ENCODE peak calls at places on chromosome 18, in six cellular contexts. P, Y, K, G, O and T are unnamed samples.

GRCh38 chr18:49447810-49448745 is 12.4 kb downstream of the DYM start:
- DNase-seq in P (peak; percentile 84), O (no peak), Y (peak; percentile 32), G (no peak), K (peak; percentile 41), T (no peak)

GRCh38 chr18:1914489-1914888 is 656.8 kb downstream of the METTL4 start:
- DNase-seq in G (no peak), Y (no peak), P (peak; percentile 42), O (no peak), K (peak; percentile 9), T (no peak)

GRCh38 chr18:24860978-24861680 is 400.7 kb downstream of the HRH4 start:
- DNase-seq in Y (no peak), P (no peak), K (no peak), O (no peak), G (no peak), T (no peak)

GRCh38 chr18:79458131-79458838 is 62.6 kb downstream of the NFATC1 start:
- DNase-seq in K (peak; percentile 93), O (peak; percentile 76), Y (peak; percentile 50), P (peak; percentile 93), G (no peak), T (peak; percentile 86)

GRCh38 chr18:59357928-59358327 is 1.1 kb downstream of the LMAN1 start:
- DNase-seq in Y (no peak), K (peak; percentile 92), P (peak; percentile 66), O (no peak), G (no peak), T (peak; percentile 39)

GRCh38 chr18:36947820-36948348 is 119.0 kb downstream of the KIAA1328 start:
- DNase-seq in P (no peak), K (no peak), Y (no peak), G (no peak), O (no peak), T (no peak)

GRCh38 chr18:35713545-35713944 is 132.0 kb downstream of the GALNT1 start:
- DNase-seq in G (no peak), P (peak; percentile 69), O (no peak), Y (peak; percentile 19), K (peak; percentile 79), T (no peak)

GRCh38 chr18:23862071-23862470 is 152.5 kb upstream of the TTC39C start:
- DNase-seq in Y (peak; percentile 77), G (no peak), O (no peak), K (peak; percentile 96), P (peak; percentile 66), T (peak; percentile 92)

GRCh38 chr18:39184176-39184575 is 1618.6 kb upstream of the CELF4 start:
- DNase-seq in G (no peak), K (no peak), P (no peak), Y (no peak), O (no peak), T (no peak)

GRCh38 chr18:24039666-24040065 is 25.1 kb downstream of the TTC39C start:
- DNase-seq in G (no peak), Y (no peak), O (no peak), P (no peak), K (no peak), T (no peak)

GRCh38 chr18:23217781-23218180 is 82.5 kb downstream of the CABLES1 start:
- DNase-seq in O (no peak), P (no peak), G (no peak), Y (no peak), K (no peak), T (no peak)

GRCh38 chr18:13500227-13500865 is 226.0 kb downstream of the FAM210A start:
- DNase-seq in O (peak; percentile 59), G (no peak), Y (peak; percentile 81), K (peak; percentile 93), P (peak; percentile 55), T (peak; percentile 31)

GRCh38 chr18:70296289-70296688 is 7.4 kb downstream of the SOCS6 start:
- DNase-seq in K (peak; percentile 29), G (no peak), O (peak; percentile 41), Y (no peak), P (no peak), T (no peak)

GRCh38 chr18:73150199-73150598 is 282.4 kb upstream of the NETO1 start:
- DNase-seq in Y (no peak), K (no peak), G (no peak), P (no peak), O (no peak), T (no peak)

GRCh38 chr18:711330-711692 is 1.1 kb downstream of the ENOSF1 start:
- DNase-seq in P (no peak), G (no peak), O (no peak), Y (no peak), K (no peak), T (no peak)

GRCh38 chr18:68662779-68663178 is 52.1 kb downstream of the TMX3 start:
- DNase-seq in K (peak; percentile 44), O (no peak), G (no peak), Y (peak; percentile 22), P (peak; percentile 42), T (no peak)

GRCh38 chr18:77737412-77737811 is 487.8 kb downstream of the GALR1 start:
- DNase-seq in G (no peak), K (no peak), Y (no peak), P (no peak), O (no peak), T (no peak)

GRCh38 chr18:9951022-9951859 is 37.4 kb downstream of the VAPA start:
- DNase-seq in P (peak; percentile 81), K (peak; percentile 75), Y (peak; percentile 57), G (no peak), O (no peak), T (peak; percentile 49)

GRCh38 chr18:58119819-58120218 is 75.8 kb downstream of the NEDD4L start:
- DNase-seq in K (no peak), Y (no peak), O (no peak), P (no peak), G (no peak), T (no peak)

GRCh38 chr18:2411381-2411977 is 159.8 kb downstream of the METTL4 start:
- DNase-seq in K (peak; percentile 87), G (no peak), Y (peak; percentile 42), O (no peak), P (peak; percentile 41), T (peak; percentile 33)

GRCh38 chr18:63511285-63511684 is 30.9 kb upstream of the SERPINB12 start:
- DNase-seq in P (peak; percentile 63), Y (peak; percentile 13), G (no peak), O (no peak), K (peak; percentile 34), T (no peak)

GRCh38 chr18:76824136-76824676 is 1.8 kb downstream of the ZNF236 start:
- DNase-seq in P (no peak), G (no peak), Y (no peak), K (peak; percentile 16), O (no peak), T (no peak)

GRCh38 chr18:74795766-74796165 is 198.1 kb downstream of the ZNF407 start:
- DNase-seq in K (no peak), O (no peak), Y (no peak), P (no peak), G (no peak), T (no peak)

GRCh38 chr18:74800098-74800497 is 202.4 kb downstream of the ZNF407 start:
- DNase-seq in O (no peak), Y (no peak), K (no peak), G (no peak), P (no peak), T (no peak)

GRCh38 chr18:74793746-74794145 is 196.1 kb downstream of the ZNF407 start:
- DNase-seq in O (no peak), Y (no peak), K (no peak), P (no peak), G (no peak), T (no peak)

GRCh38 chr18:74796928-74797576 is 199.4 kb downstream of the ZNF407 start:
- DNase-seq in P (peak; percentile 59), G (no peak), Y (no peak), K (peak; percentile 86), O (no peak), T (peak; percentile 22)

DNA sequence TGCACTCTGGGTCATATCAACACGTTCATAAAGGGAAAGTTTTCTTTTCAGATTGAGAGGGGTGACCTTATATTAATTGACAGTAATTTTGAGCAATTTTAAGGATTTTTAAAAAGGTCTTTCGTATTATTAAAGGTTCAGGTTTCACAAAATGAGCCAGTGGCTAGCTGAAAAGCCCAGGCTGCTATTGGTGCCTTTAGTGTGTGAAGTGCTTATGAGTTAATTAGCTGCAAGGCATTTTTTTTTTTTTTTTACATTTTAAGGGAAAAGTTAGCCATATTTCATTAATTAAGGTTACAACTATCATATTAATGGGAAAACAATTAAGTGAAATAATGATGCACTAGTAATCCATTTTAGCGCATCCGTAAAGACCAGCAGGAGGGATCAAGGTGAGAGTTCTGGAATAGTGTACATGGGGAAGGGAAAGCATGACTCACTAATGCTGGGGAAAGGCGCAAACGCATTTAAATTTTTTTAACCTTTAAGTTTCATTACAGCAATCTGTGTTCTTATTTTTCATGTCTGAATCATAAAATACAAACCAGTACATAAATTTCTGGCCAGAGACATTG is 200.0 kb downstream of the ZNF407 start:
- DNase-seq in K (no peak), G (no peak), O (no peak), P (no peak), Y (no peak), T (no peak)
- H3K4me3 ChIP-seq in K (no peak overlapping the region), G (no peak overlapping the region), O (peak overlapping the region; percentile 31), P (no peak overlapping the region), Y (no peak overlapping the region), T (no peak overlapping the region)

GRCh38 chr18:44846450-44846849 is 165.8 kb downstream of the SETBP1 start:
- DNase-seq in O (no peak), Y (no peak), K (no peak), P (no peak), G (no peak), T (no peak)
- TF ChIP-seq CTCF in O (no peak), Y (no peak), K (no peak), P (no peak), G (no peak), T (no peak)

GRCh38 chr18:55838841-55839240 is 250.8 kb upstream of the TCF4 start:
- DNase-seq in O (no peak), Y (no peak), K (peak; percentile 71), P (no peak), G (no peak), T (no peak)

GRCh38 chr18:55838322-55838721 is 250.3 kb upstream of the TCF4 start:
- DNase-seq in O (no peak), Y (no peak), P (no peak), K (no peak), G (no peak), T (no peak)

GRCh38 chr18:55841314-55841713 is 253.3 kb upstream of the TCF4 start:
- DNase-seq in Y (no peak), G (no peak), P (no peak), O (no peak), K (peak; percentile 53), T (no peak)

GRCh38 chr18:55840601-55841170 is 252.7 kb upstream of the TCF4 start:
- DNase-seq in Y (no peak), O (no peak), K (no peak), G (no peak), P (no peak), T (no peak)

DNA sequence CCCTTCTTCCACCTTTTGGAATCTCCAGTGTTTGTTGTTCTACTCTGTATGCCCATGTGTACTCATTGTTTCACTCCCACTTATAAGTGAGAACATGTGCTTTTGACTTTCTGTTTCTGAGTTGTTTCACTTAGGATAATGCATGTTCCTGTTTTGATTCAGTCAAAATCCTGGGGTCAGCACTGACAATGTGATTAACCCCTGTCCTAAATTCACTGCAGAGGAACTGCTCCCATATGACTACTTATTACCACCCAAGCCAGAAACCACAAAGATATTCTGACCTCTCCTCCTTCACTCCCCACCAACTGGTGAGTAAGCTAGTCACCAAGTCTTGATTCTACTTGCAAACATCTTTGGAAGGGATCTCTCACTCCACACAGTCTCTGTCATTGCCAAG is 251.4 kb upstream of the TCF4 start:
- DNase-seq in P (peak; percentile 41), Y (peak; percentile 28), O (no peak), G (no peak), K (peak; percentile 91), T (no peak)
- H3K4me3 ChIP-seq in P (no peak overlapping the region), Y (no peak overlapping the region), O (no peak overlapping the region), G (no peak overlapping the region), K (no peak overlapping the region), T (no peak overlapping the region)

GRCh38 chr18:21509062-21509461 is 91.4 kb downstream of the ESCO1 start:
- DNase-seq in K (no peak), O (no peak), Y (no peak), G (no peak), P (no peak), T (no peak)
- TF ChIP-seq CTCF in K (no peak), O (no peak), Y (no peak), G (no peak), P (no peak), T (peak; percentile 4)